ENCODE peak calls at places on chromosomes 6 and 20, in ten cellular contexts. V, A, G, I, K, U, B, H, O and W are unnamed samples.

GRCh38 chr6:126040826-126041225 is 54.5 kb downstream of the TRMT11 start:
- DNase-seq in B (peak), I (no peak), V (peak), G (no peak), H (no peak), O (no peak), A (peak), U (peak), K (no peak), W (peak)

GRCh38 chr6:133051264-133051663 is 189.9 kb upstream of the EYA4 start:
- DNase-seq in O (no peak), A (no peak), V (no peak), U (no peak), H (no peak), I (no peak), B (no peak), K (no peak), G (no peak), W (no peak)

GRCh38 chr6:4179960-4180652 is 44.7 kb upstream of the ECI2 start:
- DNase-seq in O (no peak), B (no peak), G (no peak), H (no peak), A (no peak), K (no peak), I (no peak), U (no peak), V (no peak), W (no peak)

GRCh38 chr6:17987576-17988421 is at the start of gene KIF13A:
- DNase-seq in K (peak), G (peak), V (peak), O (no peak), A (no peak), I (peak), H (peak), U (peak), B (peak), W (peak)

GRCh38 chr6:22072939-22073338 is 223.9 kb downstream of the PRL start:
- DNase-seq in K (peak), V (peak), H (no peak), A (no peak), O (no peak), B (no peak), U (no peak), G (no peak), I (no peak), W (peak)

GRCh38 chr20:44616604-44616964 is 34.2 kb downstream of the PKIG start:
- DNase-seq in B (no peak), G (no peak), A (no peak), H (peak), I (peak), K (no peak), O (no peak), U (no peak), V (no peak), W (no peak)

GRCh38 chr6:134707342-134707982 is 242.4 kb downstream of the ALDH8A1 start:
- DNase-seq in H (peak), B (peak), V (peak), A (no peak), K (no peak), I (no peak), G (peak), U (peak), O (no peak), W (peak)

GRCh38 chr6:133503330-133503729 is 262.2 kb downstream of the EYA4 start:
- DNase-seq in G (no peak), I (no peak), K (peak), A (no peak), V (no peak), U (peak), O (no peak), B (no peak), H (no peak), W (no peak)

GRCh38 chr6:24824142-24824755 is 25.5 kb upstream of the ARMH2 start:
- DNase-seq in H (no peak), V (no peak), B (no peak), O (no peak), I (no peak), U (peak), G (no peak), A (peak), K (no peak), W (no peak)

GRCh38 chr6:45930419-45931059 is 85.1 kb downstream of the CLIC5 start:
- DNase-seq in O (no peak), V (peak), G (peak), I (peak), K (peak), B (peak), A (peak), U (peak), H (peak), W (peak)

GRCh38 chr20:35387334-35387733 is 24.4 kb downstream of the UQCC1 start:
- DNase-seq in V (peak), H (no peak), A (no peak), O (no peak), G (no peak), I (no peak), U (peak), B (no peak), K (no peak), W (no peak)

GRCh38 chr20:46148313-46149213 is 30.4 kb downstream of the CD40 start:
- DNase-seq in A (no peak), H (no peak), K (no peak), B (no peak), V (no peak), O (no peak), I (no peak), U (no peak), G (no peak), W (no peak)

GRCh38 chr20:32667030-32667429 is 6.7 kb downstream of the C20orf203 start:
- DNase-seq in O (no peak), U (no peak), A (no peak), V (no peak), K (no peak), B (peak), I (no peak), G (no peak), H (no peak), W (peak)

GRCh38 chr6:31175961-31176360 is 5.5 kb upstream of the POU5F1 start:
- DNase-seq in V (no peak), H (no peak), G (no peak), I (no peak), B (no peak), A (peak), O (no peak), K (peak), U (no peak), W (no peak)

GRCh38 chr20:34055290-34055689 is 56.8 kb downstream of the EIF2S2 start:
- DNase-seq in I (no peak), G (no peak), V (no peak), B (no peak), H (no peak), U (no peak), O (no peak), K (no peak), A (no peak), W (no peak)

GRCh38 chr6:136977075-136977474 is 55.0 kb downstream of the SLC35D3 start:
- DNase-seq in H (no peak), G (no peak), V (no peak), U (no peak), I (no peak), A (no peak), O (no peak), B (no peak), K (no peak), W (no peak)

GRCh38 chr6:125789167-125789566 is 1.6 kb upstream of the NCOA7 start:
- DNase-seq in G (no peak), B (no peak), V (no peak), I (peak), A (no peak), K (no peak), U (peak), H (no peak), O (no peak), W (peak)

GRCh38 chr6:140071601-140072062 is 697.2 kb upstream of the CITED2 start:
- DNase-seq in B (no peak), U (peak), G (no peak), V (peak), A (peak), H (no peak), K (no peak), O (no peak), I (no peak), W (no peak)

GRCh38 chr6:163180874-163181541 is 233.5 kb upstream of the QKI start:
- DNase-seq in V (peak), A (peak), I (peak), B (peak), G (no peak), K (peak), U (peak), O (peak), H (peak), W (peak)

GRCh38 chr20:34355427-34355826 is 7.6 kb upstream of the ITCH start:
- DNase-seq in U (no peak), V (no peak), G (no peak), K (no peak), O (no peak), B (no peak), H (no peak), A (no peak), I (no peak), W (no peak)

GRCh38 chr6:98747246-98747645 is 87.1 kb upstream of the POU3F2 start:
- DNase-seq in U (no peak), K (no peak), I (no peak), A (no peak), H (no peak), B (no peak), G (no peak), V (no peak), O (no peak), W (no peak)

GRCh38 chr6:157951828-157952227 is 29.8 kb upstream of the SYNJ2 start:
- DNase-seq in O (no peak), H (no peak), U (no peak), I (no peak), V (no peak), G (no peak), A (no peak), K (no peak), B (no peak), W (no peak)

GRCh38 chr6:154030646-154031045 is 8.4 kb upstream of the OPRM1 start:
- DNase-seq in U (no peak), V (no peak), A (no peak), B (no peak), H (no peak), O (no peak), K (no peak), G (no peak), I (no peak), W (no peak)

GRCh38 chr20:20832715-20833114 is 120.3 kb upstream of the RALGAPA2 start:
- DNase-seq in U (no peak), V (no peak), I (no peak), H (no peak), B (no peak), A (no peak), G (no peak), O (no peak), K (no peak), W (no peak)

GRCh38 chr6:108168501-108168979 is 2.7 kb downstream of the NR2E1 start:
- DNase-seq in G (no peak), K (no peak), A (no peak), U (peak), O (no peak), B (no peak), V (no peak), H (peak), I (no peak), W (peak)

GRCh38 chr6:129623008-129623732 is 86.8 kb downstream of the ARHGAP18 start:
- DNase-seq in I (no peak), K (no peak), A (no peak), U (no peak), G (no peak), O (no peak), H (no peak), B (no peak), V (no peak), W (no peak)

GRCh38 chr20:47318596-47319516 is 37.6 kb downstream of the ZMYND8 start:
- DNase-seq in V (peak), U (no peak), H (peak), O (peak), A (peak), B (peak), I (peak), G (peak), K (peak), W (peak)

GRCh38 chr6:32551410-32551809 is 21.3 kb upstream of the HLA-DRB5 start:
- DNase-seq in I (no peak), V (no peak), O (no peak), K (no peak), A (no peak), H (no peak), G (no peak), U (no peak), B (no peak), W (no peak)

GRCh38 chr20:4898282-4898681 is 103.0 kb downstream of the SLC23A2 start:
- DNase-seq in H (no peak), U (peak), B (no peak), A (peak), G (no peak), I (peak), K (peak), O (no peak), V (peak), W (peak)

GRCh38 chr6:133817460-133818047 is 71.4 kb upstream of the TCF21 start:
- DNase-seq in H (peak), G (peak), A (no peak), K (peak), O (no peak), B (no peak), I (no peak), U (no peak), V (peak), W (peak)

GRCh38 chr20:46195264-46196038 is 77.3 kb downstream of the CD40 start:
- DNase-seq in H (no peak), A (no peak), K (no peak), I (no peak), O (no peak), U (no peak), B (no peak), V (no peak), G (peak), W (no peak)

GRCh38 chr6:29964553-29964903 is 22.2 kb downstream of the HLA-A start:
- DNase-seq in V (no peak), G (no peak), H (peak), A (no peak), U (no peak), I (no peak), K (no peak), B (no peak), O (no peak), W (no peak)

GRCh38 chr6:29967379-29968010 is 25.2 kb downstream of the HLA-A start:
- DNase-seq in G (no peak), B (peak), K (peak), V (peak), O (no peak), H (peak), U (peak), I (no peak), A (no peak), W (peak)

GRCh38 chr6:29968130-29968529 is 25.8 kb downstream of the HLA-A start:
- DNase-seq in G (no peak), H (no peak), U (peak), V (peak), B (peak), O (no peak), A (no peak), K (no peak), I (no peak), W (no peak)

GRCh38 chr6:29965873-29966601 is 23.7 kb downstream of the HLA-A start:
- DNase-seq in H (peak), A (no peak), G (no peak), U (peak), I (peak), O (peak), V (peak), B (peak), K (peak), W (peak)

GRCh38 chr6:29964904-29965872 is 22.9 kb downstream of the HLA-A start:
- DNase-seq in G (peak), I (peak), U (peak), H (peak), O (peak), K (peak), B (peak), V (peak), A (peak), W (peak)
- H3K4me3 ChIP-seq in G (no peak), I (peak), U (peak), H (peak), O (peak), K (peak), B (peak), V (peak), A (peak), W (peak)

GRCh38 chr6:10565913-10566312 is 44.8 kb downstream of the GCNT2 start:
- DNase-seq in G (no peak), A (no peak), H (no peak), O (no peak), K (no peak), B (no peak), U (no peak), V (no peak), I (no peak), W (no peak)
- H3K4me3 ChIP-seq in G (no peak), A (no peak), H (no peak), O (no peak), K (no peak), B (no peak), U (no peak), V (no peak), I (no peak), W (no peak)

DNA sequence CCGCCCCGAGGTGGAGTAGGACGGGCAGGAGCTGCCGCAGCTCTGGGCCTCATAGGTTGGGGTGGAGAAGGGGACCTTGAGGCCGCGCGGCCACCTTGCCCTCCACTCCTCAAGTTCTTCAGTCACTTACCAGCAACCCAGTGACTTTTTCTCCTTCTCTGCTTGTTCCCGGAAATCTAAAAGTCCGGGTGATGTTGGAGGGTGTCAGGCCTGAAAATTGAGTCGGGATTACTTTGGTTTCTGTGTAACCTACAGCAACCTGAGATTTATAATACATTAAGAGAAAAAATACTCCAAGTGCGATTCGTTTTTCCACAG is 338 bp downstream of the RWDD1 start:
- DNase-seq in I (no peak), V (no peak), H (no peak), K (no peak), G (no peak), U (no peak), B (no peak), A (no peak), O (no peak), W (no peak)
- H3K4me3 ChIP-seq in I (peak), V (peak), H (peak), K (peak), G (peak), U (peak), B (peak), A (peak), O (peak), W (peak)

DNA sequence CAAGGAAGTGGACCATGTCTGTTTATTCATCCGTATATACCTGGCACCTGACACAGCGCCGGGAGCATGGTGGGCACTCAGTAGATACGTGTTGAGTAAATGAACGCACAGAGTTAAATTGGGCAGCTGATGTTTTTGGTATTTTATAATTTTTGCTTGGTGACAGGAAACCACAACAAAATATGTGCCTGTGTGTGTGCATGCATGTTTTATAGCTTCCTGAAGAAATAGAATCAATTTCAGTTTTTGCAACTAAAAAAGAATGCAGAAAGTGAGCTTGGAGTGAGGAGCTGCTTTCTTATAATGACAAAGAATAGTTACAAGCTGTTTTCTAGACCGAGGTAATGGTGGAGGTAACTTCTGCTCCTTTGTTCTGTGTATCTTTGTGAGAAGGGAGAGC is 91.5 kb downstream of the PLCB4 start:
- DNase-seq in K (no peak), V (no peak), U (no peak), B (no peak), I (no peak), O (no peak), G (no peak), A (no peak), H (no peak), W (no peak)
- H3K4me3 ChIP-seq in K (no peak), V (no peak), U (no peak), B (no peak), I (no peak), O (no peak), G (no peak), A (no peak), H (no peak), W (no peak)

DNA sequence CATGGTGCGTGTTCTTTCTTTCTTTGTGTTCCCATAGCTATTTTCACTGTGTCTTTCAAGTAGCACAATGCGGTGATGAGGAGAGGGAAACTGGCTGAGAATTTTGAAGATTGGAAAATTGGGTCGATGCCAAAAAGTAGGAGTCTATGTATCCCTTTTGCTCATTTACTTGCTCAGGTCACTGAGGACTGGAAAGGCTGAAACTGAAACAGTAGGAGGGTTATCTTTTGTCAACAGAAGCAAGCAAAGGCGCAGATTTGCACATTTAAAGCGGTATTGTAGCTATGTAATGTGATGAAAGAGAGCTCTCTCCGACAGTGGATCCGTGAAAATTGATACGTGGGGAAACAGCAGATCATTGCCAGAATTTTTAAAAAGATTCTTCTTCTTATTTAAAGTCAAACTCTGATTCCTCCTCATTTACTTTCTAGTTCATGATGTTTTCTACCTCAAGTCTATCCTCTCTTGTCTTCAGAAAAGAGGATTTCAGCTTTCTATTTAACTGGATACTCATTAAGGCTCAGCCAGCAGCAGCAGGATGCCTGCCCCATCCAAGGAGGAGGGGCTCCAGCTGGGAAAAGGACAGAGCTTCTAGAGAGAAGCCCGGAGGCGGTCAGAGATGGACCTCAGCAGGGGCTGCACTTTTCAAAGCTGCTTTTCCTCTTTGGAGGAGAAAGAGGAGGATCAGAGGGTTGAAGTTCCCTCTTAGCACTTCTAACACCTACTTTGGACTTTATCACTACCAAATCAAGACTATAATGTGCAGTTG is 15.9 kb upstream of the FYN start:
- DNase-seq in G (peak), I (peak), A (no peak), U (peak), H (peak), K (peak), B (no peak), O (no peak), V (no peak), W (no peak)
- H3K4me3 ChIP-seq in G (peak), I (peak), A (peak), U (peak), H (peak), K (peak), B (no peak), O (no peak), V (no peak), W (no peak)

GRCh38 chr20:2507464-2507863 is 1.3 kb downstream of the ZNF343 start:
- DNase-seq in V (no peak), G (no peak), B (no peak), K (no peak), I (no peak), O (no peak), U (peak), A (no peak), H (no peak), W (peak)

GRCh38 chr20:2508631-2509467 is at the start of gene ZNF343:
- DNase-seq in O (no peak), A (peak), U (peak), H (peak), V (peak), G (peak), B (peak), I (peak), K (peak), W (peak)

GRCh38 chr20:2507875-2508630 is 662 bp downstream of the ZNF343 start:
- DNase-seq in U (peak), O (no peak), A (no peak), K (no peak), I (peak), V (peak), H (no peak), B (no peak), G (no peak), W (peak)

GRCh38 chr20:2509468-2509781 is 710 bp upstream of the ZNF343 start:
- DNase-seq in K (no peak), I (no peak), A (no peak), G (no peak), B (no peak), U (peak), O (no peak), V (no peak), H (no peak), W (no peak)

DNA sequence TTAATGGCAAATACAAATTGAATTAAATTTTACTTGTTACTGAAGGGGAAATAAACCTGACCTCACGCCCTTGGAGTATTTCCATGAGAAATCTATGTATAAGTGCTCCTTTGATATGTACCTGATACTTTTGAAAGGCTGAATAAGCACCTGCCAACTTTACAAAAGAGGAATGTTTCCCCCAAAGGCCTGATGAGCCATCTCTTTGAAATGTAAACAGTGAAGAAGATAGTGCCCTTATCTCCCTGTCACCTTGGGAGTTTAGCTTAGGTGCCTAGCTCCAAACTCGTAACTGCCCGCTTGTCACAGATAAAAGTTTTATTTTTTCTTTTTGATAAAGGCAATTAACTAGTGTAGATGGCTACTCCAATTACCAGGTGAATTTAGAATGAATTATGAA is 1.1 kb upstream of the ZNF343 start:
- DNase-seq in O (no peak), B (no peak), G (no peak), V (no peak), U (no peak), A (no peak), I (no peak), K (no peak), H (no peak), W (no peak)
- H3K4me3 ChIP-seq in O (no peak), B (no peak), G (no peak), V (no peak), U (no peak), A (no peak), I (peak), K (no peak), H (peak), W (peak)